ENCODE peak calls at places on chromosomes 5 and 9, in four cellular contexts. G is neuronal stem cell, X is HepG2, B is astrocyte. F is an unnamed sample.

GRCh38 chr5:17196686-17197085 is 20.7 kb upstream of the BASP1 start:
- DNase-seq in G (no peak), X (no peak), B (no peak), F (no peak)

GRCh38 chr9:3525836-3526165 is at the start of gene RFX3:
- DNase-seq in G (peak; percentile 84), X (peak; percentile 91), B (peak; percentile 98), F (peak; percentile 96)

GRCh38 chr9:35790385-35791291 is 753 bp upstream of the NPR2 start:
- DNase-seq in G (peak; percentile 71), X (peak; percentile 49), B (peak; percentile 63), F (peak; percentile 97)

GRCh38 chr5:65152131-65152530 is 329.6 kb downstream of the ADAMTS6 start:
- DNase-seq in G (no peak), X (no peak), B (peak; percentile 39), F (no peak)

GRCh38 chr5:45454114-45454513 is 242.1 kb downstream of the HCN1 start:
- DNase-seq in G (peak; percentile 35), X (no peak), B (peak; percentile 0), F (no peak)

GRCh38 chr9:74953235-74953741 is 576 bp upstream of the C9orf40 start:
- DNase-seq in G (no peak), X (no peak), B (peak; percentile 4), F (no peak)

GRCh38 chr5:141681295-141681694 is 735 bp downstream of the ARAP3 start:
- DNase-seq in G (no peak), X (no peak), B (no peak), F (no peak)

GRCh38 chr9:89863837-89864236 is 259.0 kb downstream of the GADD45G start:
- DNase-seq in G (no peak), X (no peak), B (no peak), F (peak; percentile 11)

GRCh38 chr5:122089614-122090013 is 11.6 kb upstream of the LOX start:
- DNase-seq in G (no peak), X (no peak), B (peak; percentile 99), F (peak; percentile 36)

GRCh38 chr9:135288054-135288453 is 191.5 kb upstream of the PPP1R26 start:
- DNase-seq in G (no peak), X (no peak), B (no peak), F (peak; percentile 70)

DNA sequence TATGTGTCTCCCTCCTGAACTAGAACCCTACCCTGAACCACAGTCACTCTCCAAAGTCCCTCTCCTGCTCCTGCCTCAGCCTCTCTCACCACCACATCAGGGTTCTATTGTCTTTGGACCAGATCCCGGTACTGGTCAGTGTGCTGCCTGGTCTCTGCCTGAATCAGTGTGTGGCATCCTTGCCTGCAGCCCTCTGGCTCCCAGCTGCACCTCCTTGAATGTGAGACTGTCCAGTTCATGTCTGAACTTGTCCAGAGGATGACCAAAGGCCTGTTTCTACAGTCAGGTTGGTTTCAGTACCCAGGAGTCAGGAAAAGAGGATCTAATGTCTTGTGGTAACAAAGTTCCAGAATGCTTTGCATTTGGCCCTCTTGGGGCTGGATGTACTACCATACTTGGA is 76.8 kb upstream of the RANBP3L start:
- DNase-seq in G (no peak), X (no peak), B (no peak), F (peak; percentile 11)
- H2AFZ ChIP-seq in G (peak overlapping the region; percentile 51), X (no peak overlapping the region), B (peak overlapping the region; percentile 37), F (peak overlapping the region; percentile 73)

DNA sequence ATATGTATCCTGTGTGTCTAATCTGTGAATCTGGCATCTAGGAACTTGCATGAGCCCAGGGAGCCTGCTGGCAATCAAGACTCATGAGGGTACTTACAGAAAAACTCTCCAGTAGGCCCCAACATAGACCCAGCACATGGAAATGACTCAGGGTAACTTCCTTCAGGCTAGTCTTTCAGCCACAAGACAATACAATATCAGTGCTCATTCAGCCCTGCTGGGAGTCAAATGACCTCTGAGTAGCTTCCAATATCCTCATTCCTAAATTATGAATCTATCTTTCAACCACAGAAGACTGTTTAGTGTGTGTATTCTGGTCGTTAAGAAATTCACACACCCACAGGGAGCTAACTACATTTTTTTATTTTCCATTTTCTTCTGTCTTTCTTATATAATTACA is 1273.0 kb downstream of the EFNA5 start:
- DNase-seq in G (no peak), X (no peak), B (peak; percentile 99), F (peak; percentile 89)
- H2AFZ ChIP-seq in G (peak overlapping the region; percentile 47), X (no peak overlapping the region), B (peak overlapping the region; percentile 22), F (peak overlapping the region; percentile 67)

GRCh38 chr5:132653716-132654115 is 4.3 kb upstream of the IL13 start:
- DNase-seq in G (no peak), X (no peak), B (no peak), F (no peak)
- H2AFZ ChIP-seq in G (no peak overlapping the region), X (no peak overlapping the region), B (no peak overlapping the region), F (no peak overlapping the region)

GRCh38 chr9:127700140-127700539 is 6.6 kb upstream of the CFAP157 start:
- DNase-seq in G (no peak), X (no peak), B (no peak), F (peak; percentile 15)
- H2AFZ ChIP-seq in G (no peak overlapping the region), X (no peak overlapping the region), B (no peak overlapping the region), F (no peak overlapping the region)

GRCh38 chr5:96079075-96079474 is 117.4 kb upstream of the ELL2 start:
- DNase-seq in G (no peak), X (peak; percentile 35), B (peak; percentile 96), F (peak; percentile 32)

GRCh38 chr5:96081276-96081858 is 119.7 kb upstream of the ELL2 start:
- DNase-seq in G (no peak), X (no peak), B (no peak), F (no peak)

GRCh38 chr5:96083361-96083881 is 121.8 kb upstream of the ELL2 start:
- DNase-seq in G (no peak), X (no peak), B (no peak), F (no peak)

GRCh38 chr5:96079962-96080361 is 118.3 kb upstream of the ELL2 start:
- DNase-seq in G (no peak), X (no peak), B (no peak), F (no peak)

DNA sequence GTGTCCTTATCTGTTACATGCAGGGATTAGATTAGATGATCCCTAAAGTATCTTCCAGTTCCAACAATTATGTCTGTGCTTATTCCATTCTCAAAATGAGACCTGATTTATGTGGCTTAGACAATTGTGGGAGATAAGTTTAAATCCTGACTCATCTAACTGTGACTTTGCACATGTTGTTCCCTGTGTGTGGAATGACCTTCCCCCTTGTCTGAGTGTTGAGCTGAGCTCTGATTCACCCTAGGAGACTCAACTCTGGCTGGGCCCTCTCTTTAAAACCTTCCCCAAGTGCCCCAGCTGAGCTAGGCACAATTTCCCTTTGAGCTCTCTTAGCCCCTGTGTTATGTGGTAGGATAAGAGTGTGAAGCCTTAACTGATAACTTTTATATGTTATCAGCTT is 118.9 kb upstream of the ELL2 start:
- DNase-seq in G (no peak), X (no peak), B (peak; percentile 79), F (no peak)
- H2AFZ ChIP-seq in G (no peak overlapping the region), X (no peak overlapping the region), B (no peak overlapping the region), F (peak overlapping the region; percentile 74)

GRCh38 chr5:3827624-3828023 is 232.0 kb downstream of the IRX1 start:
- DNase-seq in G (no peak), X (no peak), B (no peak), F (no peak)

GRCh38 chr5:3828761-3829160 is 233.1 kb downstream of the IRX1 start:
- DNase-seq in G (no peak), X (no peak), B (no peak), F (no peak)

DNA sequence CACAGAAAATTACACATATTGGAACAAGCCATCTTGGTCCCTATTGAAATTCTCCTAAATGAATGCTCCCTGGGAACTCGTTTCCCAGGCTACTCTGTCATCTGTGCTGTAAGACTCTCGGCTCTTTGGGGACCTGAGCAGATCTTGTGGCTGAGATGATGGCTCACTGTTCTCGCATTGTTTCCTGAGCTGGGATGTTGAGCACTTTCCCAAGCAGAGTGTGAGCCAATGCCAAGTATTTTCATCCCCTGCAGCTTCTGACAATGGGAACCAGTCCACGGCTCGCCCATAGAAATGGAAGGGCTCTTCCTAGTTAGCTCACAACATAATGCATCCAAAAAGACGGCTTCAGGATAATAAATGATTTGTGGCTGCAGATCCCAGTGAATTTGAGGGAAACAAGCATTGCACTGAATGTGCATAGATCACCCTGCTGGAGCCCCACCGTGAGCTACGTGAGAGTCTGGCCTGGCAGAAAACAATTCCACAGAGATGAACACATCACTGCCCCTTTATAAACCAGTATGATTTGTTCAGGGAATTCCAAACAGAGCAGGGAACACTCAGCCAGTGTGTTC is 230.3 kb downstream of the IRX1 start:
- DNase-seq in G (no peak), X (no peak), B (peak; percentile 14), F (no peak)
- H2AFZ ChIP-seq in G (peak overlapping the region; percentile 58), X (no peak overlapping the region), B (no peak overlapping the region), F (no peak overlapping the region)

GRCh38 chr5:98307811-98308210 is 465.7 kb upstream of the RGMB start:
- DNase-seq in G (no peak), X (no peak), B (peak; percentile 84), F (no peak)
- H2AFZ ChIP-seq in G (no peak overlapping the region), X (no peak overlapping the region), B (no peak overlapping the region), F (no peak overlapping the region)

GRCh38 chr9:8899541-8899940 is 1100.0 kb upstream of the DMAC1 start:
- DNase-seq in G (no peak), X (no peak), B (no peak), F (no peak)

GRCh38 chr9:8890695-8891094 is 1091.1 kb upstream of the DMAC1 start:
- DNase-seq in G (no peak), X (no peak), B (no peak), F (no peak)

DNA sequence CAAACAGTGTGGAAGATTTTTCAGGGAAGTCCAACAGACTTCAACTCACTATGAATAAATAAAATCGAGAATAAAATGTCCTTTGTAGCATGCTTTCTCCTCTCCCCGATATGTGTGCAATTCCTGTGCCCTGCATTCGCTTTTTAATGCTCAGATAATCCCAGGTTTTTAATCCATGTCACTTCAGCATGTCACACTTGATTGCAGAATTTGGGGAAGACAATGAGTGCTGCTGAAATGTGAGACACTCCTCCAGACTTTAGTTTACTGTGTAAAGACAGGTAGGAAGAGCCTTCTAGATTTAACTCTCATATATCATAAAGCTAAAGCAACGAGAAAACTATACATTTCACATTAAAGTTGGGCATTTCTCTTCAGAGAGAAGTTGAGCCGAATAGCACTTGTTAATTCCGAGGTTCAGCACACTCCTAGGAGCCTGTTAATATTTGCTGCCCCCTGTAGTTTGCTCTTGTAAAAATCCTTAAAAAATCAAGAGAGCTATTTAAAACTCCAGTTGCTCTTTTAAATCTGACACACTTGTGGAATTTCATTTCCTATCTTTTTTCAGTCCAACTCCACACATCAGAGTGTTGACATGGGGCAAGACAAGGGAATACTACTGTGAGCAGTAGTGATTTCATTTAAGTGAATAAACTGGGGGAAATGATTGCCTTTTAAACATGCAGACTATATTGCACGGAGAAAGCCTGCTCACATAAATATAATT is 1096.1 kb upstream of the DMAC1 start:
- DNase-seq in G (peak; percentile 32), X (peak; percentile 30), B (peak; percentile 11), F (peak; percentile 45)
- H2AFZ ChIP-seq in G (peak overlapping the region; percentile 70), X (no peak overlapping the region), B (peak overlapping the region; percentile 38), F (peak overlapping the region; percentile 43)

F was measured in osteoblast.